ENCODE peak calls at places on chromosomes 1 and 21, in six cellular contexts. M, J, O, T, S and V are unnamed samples.

GRCh38 chr1:9900142-9901043 is 9.7 kb downstream of the CTNNBIP1 start:
- DNase-seq in M (no peak), J (peak; percentile 84), O (no peak), T (no peak), S (no peak), V (no peak)

GRCh38 chr21:46122241-46122671 is 24.3 kb downstream of the COL6A2 start:
- DNase-seq in M (no peak), J (no peak), O (no peak), T (peak; percentile 66), S (no peak), V (peak; percentile 57)

GRCh38 chr1:95916616-95917015 is 682.6 kb downstream of the RWDD3 start:
- DNase-seq in M (no peak), J (no peak), O (no peak), T (no peak), S (no peak), V (no peak)

GRCh38 chr1:201713093-201713810 is 115.7 kb upstream of the IPO9 start:
- DNase-seq in M (peak; percentile 97), J (peak; percentile 95), O (no peak), T (peak; percentile 100), S (peak; percentile 99), V (peak; percentile 100)

GRCh38 chr1:43597028-43597427 is 52.9 kb upstream of the KDM4A start:
- DNase-seq in M (no peak), J (no peak), O (no peak), T (no peak), S (no peak), V (no peak)

GRCh38 chr1:54287821-54288220 is 87.9 kb downstream of the MRPL37 start:
- DNase-seq in M (no peak), J (no peak), O (no peak), T (peak; percentile 85), S (no peak), V (peak; percentile 78)

GRCh38 chr1:226951286-226952120 is 11.4 kb downstream of the COQ8A start:
- DNase-seq in M (no peak), J (no peak), O (no peak), T (peak; percentile 62), S (no peak), V (no peak)

GRCh38 chr1:16254263-16254948 is 17.4 kb upstream of the CPLANE2 start:
- DNase-seq in M (no peak), J (no peak), O (no peak), T (peak; percentile 55), S (peak; percentile 66), V (no peak)

GRCh38 chr1:62057631-62058290 is 136.9 kb upstream of the L1TD1 start:
- DNase-seq in M (no peak), J (no peak), O (no peak), T (no peak), S (no peak), V (no peak)

GRCh38 chr1:10724052-10724494 is 72.4 kb downstream of the CASZ1 start:
- DNase-seq in M (peak; percentile 12), J (peak; percentile 71), O (no peak), T (no peak), S (peak; percentile 25), V (peak; percentile 88)

GRCh38 chr1:232426801-232427200 is 203.1 kb downstream of the SIPA1L2 start:
- DNase-seq in M (peak; percentile 28), J (no peak), O (no peak), T (no peak), S (no peak), V (no peak)

GRCh38 chr1:29033829-29034466 is 89.8 kb downstream of the TMEM200B start:
- DNase-seq in M (peak; percentile 22), J (no peak), O (no peak), T (no peak), S (peak; percentile 55), V (no peak)

GRCh38 chr1:12336436-12336835 is 106.6 kb downstream of the VPS13D start:
- DNase-seq in M (peak; percentile 83), J (no peak), O (no peak), T (no peak), S (no peak), V (no peak)

GRCh38 chr21:36791695-36792451 is 93.0 kb downstream of the SIM2 start:
- DNase-seq in M (no peak), J (peak; percentile 56), O (no peak), T (no peak), S (no peak), V (no peak)

GRCh38 chr1:167878372-167879160 is 35.4 kb downstream of the ADCY10 start:
- DNase-seq in M (no peak), J (no peak), O (no peak), T (no peak), S (no peak), V (no peak)

GRCh38 chr1:207221934-207222351 is 99.5 kb upstream of the CD55 start:
- DNase-seq in M (no peak), J (no peak), O (no peak), T (no peak), S (peak; percentile 30), V (no peak)

GRCh38 chr1:226948051-226948450 is 8.0 kb downstream of the COQ8A start:
- DNase-seq in M (no peak), J (no peak), O (no peak), T (peak; percentile 0), S (no peak), V (no peak)

GRCh38 chr1:205913451-205914204 is 29.6 kb downstream of the SLC26A9 start:
- DNase-seq in M (no peak), J (peak; percentile 84), O (no peak), T (peak; percentile 82), S (peak; percentile 81), V (no peak)

GRCh38 chr1:47984175-47984789 is 12.9 kb downstream of the TRABD2B start:
- DNase-seq in M (no peak), J (peak; percentile 51), O (no peak), T (no peak), S (no peak), V (no peak)

GRCh38 chr1:98410082-98410481 is 251.4 kb upstream of the SNX7 start:
- DNase-seq in M (no peak), J (no peak), O (no peak), T (no peak), S (no peak), V (no peak)